ENCODE peak calls at places on chromosomes 12 and 14, in six cellular contexts. G is fibroblast of pulmonary artery, Y is endothelial cell of umbilical vein, Z is coronary artery, M is DND-41, N is astrocyte of the spinal cord. J is an unnamed sample.

GRCh38 chr12:94582591-94582990 is 67.8 kb downstream of the TMCC3 start:
- DNase-seq in Z (no peak), Y (no peak), G (no peak), N (no peak), M (no peak), J (no peak)

GRCh38 chr12:123938679-123939480 is 33.8 kb downstream of the CCDC92 start:
- DNase-seq in Y (no peak), M (peak; percentile 13), N (no peak), Z (no peak), G (no peak), J (no peak)

GRCh38 chr12:102963796-102964195 is 6.3 kb downstream of the ASCL1 start:
- DNase-seq in Y (no peak), M (no peak), N (no peak), G (no peak), Z (no peak), J (no peak)

GRCh38 chr14:57066887-57067513 is 201.7 kb downstream of the EXOC5 start:
- DNase-seq in G (peak; percentile 17), Z (no peak), N (peak; percentile 7), Y (peak; percentile 37), M (peak; percentile 20), J (peak; percentile 2)

GRCh38 chr12:31370645-31371620 is 45.0 kb upstream of the SINHCAF start:
- DNase-seq in N (no peak), Y (no peak), G (peak; percentile 31), M (no peak), Z (no peak), J (peak; percentile 29)

GRCh38 chr12:69519871-69520270 is 49.7 kb downstream of the FRS2 start:
- DNase-seq in G (no peak), N (peak; percentile 67), M (no peak), Y (no peak), Z (no peak), J (no peak)

GRCh38 chr14:94469261-94469660 is 6.7 kb downstream of the SERPINA9 start:
- DNase-seq in Y (no peak), G (no peak), Z (peak; percentile 49), M (no peak), N (no peak), J (no peak)

GRCh38 chr12:7929069-7929792 is 6.8 kb downstream of the SLC2A3 start:
- DNase-seq in Z (no peak), Y (no peak), M (no peak), N (no peak), G (no peak), J (no peak)

GRCh38 chr12:26513357-26514043 is 318.1 kb downstream of the SSPN start:
- DNase-seq in G (no peak), Y (no peak), M (no peak), Z (no peak), N (no peak), J (no peak)

GRCh38 chr12:128336506-128336905 is 69.5 kb downstream of the TMEM132C start:
- DNase-seq in M (no peak), Y (no peak), N (no peak), Z (no peak), G (no peak), J (no peak)

GRCh38 chr14:63893701-63894458 is 41.1 kb downstream of the SYNE2 start:
- DNase-seq in M (no peak), G (peak; percentile 98), Z (peak; percentile 84), N (peak; percentile 89), Y (peak; percentile 75), J (peak; percentile 100)

GRCh38 chr12:127308148-127308547 is 958.8 kb upstream of the TMEM132C start:
- DNase-seq in N (no peak), Y (no peak), Z (no peak), G (no peak), M (no peak), J (no peak)

GRCh38 chr12:104190151-104190550 is 25.4 kb upstream of the TXNRD1 start:
- DNase-seq in N (no peak), Y (no peak), Z (no peak), M (no peak), G (peak; percentile 33), J (peak; percentile 68)

GRCh38 chr14:99252940-99253868 is 18.8 kb downstream of the BCL11B start:
- DNase-seq in N (no peak), Z (no peak), M (no peak), Y (no peak), G (no peak), J (no peak)

GRCh38 chr14:62882967-62883366 is 162.3 kb downstream of the KCNH5 start:
- DNase-seq in M (no peak), N (no peak), Z (no peak), G (no peak), Y (no peak), J (no peak)

GRCh38 chr14:101128478-101129450 is 225.2 kb upstream of the RTL1 start:
- DNase-seq in M (no peak), Y (no peak), N (no peak), Z (peak; percentile 40), G (no peak), J (no peak)

DNA sequence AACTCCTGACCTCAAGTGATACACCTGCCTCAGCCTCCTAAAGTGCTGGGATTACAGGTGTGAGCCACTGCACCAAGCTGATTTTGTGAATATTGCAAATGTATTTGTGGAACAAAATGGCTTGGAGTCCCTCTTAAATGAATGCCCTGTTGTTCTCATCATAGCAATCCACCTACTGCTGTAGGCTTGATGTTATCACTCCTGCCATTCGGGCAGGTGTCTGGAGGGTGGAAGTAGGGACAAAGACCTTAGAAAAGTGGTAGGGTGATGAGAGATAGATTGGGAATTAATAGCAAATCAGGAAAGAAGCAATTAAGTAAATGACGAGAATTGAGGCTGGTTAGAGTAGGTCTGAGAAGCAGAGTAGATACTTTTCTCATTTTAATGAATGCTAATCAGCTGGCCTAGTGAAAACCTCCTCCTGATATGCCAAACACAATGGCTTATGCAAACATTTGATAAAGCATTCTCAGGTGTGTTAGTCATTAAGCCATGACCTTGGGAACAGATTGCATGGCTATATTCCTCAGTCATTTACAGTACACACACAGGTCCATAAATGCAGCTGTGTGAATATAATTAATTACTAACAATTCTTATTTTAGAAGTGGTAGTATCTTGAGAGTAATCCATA is 60.5 kb upstream of the USP44 start:
- DNase-seq in G (no peak), M (no peak), N (no peak), Y (peak; percentile 77), Z (no peak), J (no peak)
- H3K4me3 ChIP-seq in G (no peak overlapping the region), M (no peak overlapping the region), N (no peak overlapping the region), Y (no peak overlapping the region), Z (no peak overlapping the region), J (no peak overlapping the region)

GRCh38 chr12:80313184-80313583 is 130.9 kb upstream of the PTPRQ start:
- DNase-seq in Y (peak; percentile 34), M (no peak), G (no peak), Z (no peak), N (no peak), J (peak; percentile 35)
- TF ChIP-seq CTCF in Y (no peak), M (no peak), G (no peak), Z (no peak), N (no peak), J (no peak)

DNA sequence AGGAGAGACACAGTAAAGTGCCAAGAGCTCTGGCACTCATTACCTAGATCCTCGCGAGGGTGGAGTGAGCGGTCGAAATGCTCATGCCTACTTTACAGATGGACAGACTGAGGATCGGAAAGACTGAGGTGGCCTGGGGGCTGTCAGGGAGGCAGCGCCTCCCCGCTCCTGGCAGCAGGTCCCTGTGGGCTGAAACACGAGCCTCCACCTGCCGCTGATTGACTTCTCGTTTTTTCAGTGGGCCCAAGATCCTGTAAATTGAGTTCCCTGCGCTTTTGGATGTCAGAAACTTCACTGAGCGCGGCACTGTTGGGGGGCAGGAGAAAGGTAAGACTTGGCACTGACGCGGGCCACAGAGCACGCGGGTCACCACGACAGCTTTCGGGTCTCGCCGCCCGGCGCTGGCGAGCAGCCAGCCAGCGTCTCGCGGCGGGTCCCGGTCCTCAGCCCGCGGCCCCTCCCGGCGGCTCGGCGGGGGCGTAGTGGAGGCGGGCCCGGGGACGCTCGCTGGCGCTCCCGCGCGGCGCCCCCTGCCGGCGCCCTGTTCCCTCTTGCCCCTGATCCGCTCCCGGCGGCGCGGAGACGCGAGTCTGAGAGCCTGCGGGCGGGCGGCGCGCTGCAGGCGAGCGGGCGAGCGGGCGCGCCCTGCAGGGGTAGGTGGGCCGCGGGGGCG is 550 bp upstream of the SCN8A start:
- DNase-seq in Z (no peak), Y (peak; percentile 64), M (peak; percentile 91), N (peak; percentile 49), G (peak; percentile 49), J (peak; percentile 37)
- H3K4me3 ChIP-seq in Z (peak overlapping the region; percentile 76), Y (peak overlapping the region; percentile 34), M (peak overlapping the region; percentile 46), N (peak overlapping the region; percentile 47), G (peak overlapping the region; percentile 47), J (peak overlapping the region; percentile 64)

DNA sequence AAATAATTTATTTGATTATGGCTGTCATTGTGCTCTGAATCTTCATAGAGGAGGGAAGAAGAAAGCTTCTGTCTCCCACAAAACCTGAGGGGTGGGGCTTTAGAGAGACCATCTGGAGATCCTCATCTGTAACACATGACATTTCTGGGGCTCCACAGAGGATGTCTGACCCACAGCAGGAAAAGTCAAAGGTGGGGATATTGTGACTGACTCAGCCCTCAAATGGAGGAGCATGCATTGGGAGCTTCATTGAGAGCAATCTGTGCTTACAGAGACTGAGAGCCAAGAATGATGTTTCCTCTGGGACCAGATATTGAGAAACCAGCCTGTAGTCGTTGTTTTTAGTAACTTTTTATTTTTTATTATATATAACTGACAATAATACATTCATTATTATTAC is 158.7 kb downstream of the SYT1 start:
- DNase-seq in M (no peak), Z (no peak), Y (no peak), G (peak; percentile 31), N (no peak), J (peak; percentile 38)
- TF ChIP-seq CTCF in M (no peak), Z (no peak), Y (no peak), G (no peak), N (no peak), J (no peak)

GRCh38 chr14:91111443-91111842 is 2.4 kb upstream of the DGLUCY start:
- DNase-seq in N (no peak), G (no peak), Z (no peak), M (no peak), Y (no peak), J (no peak)

GRCh38 chr14:91105673-91106072 is 8.2 kb upstream of the DGLUCY start:
- DNase-seq in Z (no peak), G (peak; percentile 19), M (no peak), N (no peak), Y (no peak), J (no peak)

GRCh38 chr14:91112172-91112571 is 1.7 kb upstream of the DGLUCY start:
- DNase-seq in G (no peak), Z (no peak), Y (no peak), N (no peak), M (no peak), J (no peak)

GRCh38 chr14:91113829-91114078 is at the start of gene DGLUCY:
- DNase-seq in Z (no peak), M (no peak), N (no peak), Y (no peak), G (peak; percentile 80), J (peak; percentile 75)

DNA sequence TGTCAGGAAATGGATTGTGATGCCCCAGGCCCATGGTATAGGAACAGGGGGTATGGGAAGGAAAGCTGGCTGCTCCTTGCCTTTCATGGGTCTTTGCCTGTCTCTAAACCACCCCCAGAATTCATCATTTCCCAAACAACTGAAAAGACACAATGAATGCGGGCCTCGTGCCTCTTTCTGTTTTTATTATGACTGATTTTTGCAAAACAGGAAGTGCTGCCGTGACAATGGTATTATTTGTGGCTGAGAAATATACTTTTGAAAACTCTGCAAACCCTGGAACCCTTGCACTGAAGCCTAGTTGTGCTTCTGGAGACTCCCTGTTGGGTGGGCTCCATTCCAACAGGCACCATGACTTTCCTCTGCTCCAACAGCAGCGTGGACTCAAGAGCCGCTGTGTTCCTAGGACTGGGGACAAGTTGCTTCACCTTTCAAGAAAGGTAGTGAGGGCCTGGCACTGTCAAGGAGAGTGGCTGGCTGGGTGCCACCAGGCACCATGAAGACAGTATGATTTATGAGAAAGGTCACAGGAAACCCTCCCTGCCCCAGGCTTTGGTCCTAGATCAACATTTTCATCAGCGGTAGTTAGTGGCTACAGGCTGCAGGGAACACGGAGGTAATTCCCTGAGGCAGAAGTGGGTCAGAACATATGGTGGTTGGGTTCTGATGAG is 4.8 kb upstream of the DGLUCY start:
- DNase-seq in M (no peak), Y (peak; percentile 98), G (peak; percentile 79), N (peak; percentile 22), Z (no peak), J (peak; percentile 45)
- H3K4me3 ChIP-seq in M (no peak overlapping the region), Y (no peak overlapping the region), G (no peak overlapping the region), N (no peak overlapping the region), Z (no peak overlapping the region), J (no peak overlapping the region)

J was measured in fibroblast of the aortic adventitia.